ENCODE peak calls at places on chromosomes 16 and 17, in nine cellular contexts. M, H, X, U, G, J, E, Q and D are unnamed samples.

GRCh38 chr17:7418472-7419152 is 1.5 kb upstream of the SPEM1 start:
- DNase-seq in Q (no peak), M (no peak), X (no peak), E (no peak), U (no peak), H (no peak), G (no peak), J (no peak), D (no peak)

GRCh38 chr16:54879681-54880080 is 51.0 kb upstream of the IRX5 start:
- DNase-seq in G (no peak), J (no peak), H (no peak), E (no peak), U (peak), X (no peak), Q (no peak), M (peak), D (no peak)

GRCh38 chr17:2719861-2720260 is 8.3 kb upstream of the CLUH start:
- DNase-seq in J (no peak), X (no peak), H (no peak), G (no peak), U (no peak), E (no peak), M (no peak), Q (no peak), D (no peak)

GRCh38 chr17:64707077-64707591 is 45.0 kb upstream of the SMURF2 start:
- DNase-seq in H (no peak), X (no peak), Q (no peak), M (peak), G (peak), J (no peak), U (peak), E (peak), D (peak)

GRCh38 chr17:6061290-6061689 is 8.9 kb upstream of the WSCD1 start:
- DNase-seq in U (peak), E (peak), X (no peak), H (no peak), Q (no peak), G (no peak), J (no peak), M (peak), D (peak)

GRCh38 chr16:85419503-85420408 is 193.4 kb upstream of the GSE1 start:
- DNase-seq in J (no peak), H (no peak), M (no peak), E (no peak), G (no peak), X (no peak), U (peak), Q (no peak), D (no peak)

GRCh38 chr16:89574681-89575246 is 794 bp upstream of the CPNE7 start:
- DNase-seq in M (peak), E (peak), Q (peak), J (peak), G (no peak), U (peak), X (peak), H (peak), D (peak)

GRCh38 chr16:55443855-55444254 is 35.1 kb upstream of the MMP2 start:
- DNase-seq in J (no peak), Q (no peak), U (no peak), H (no peak), X (no peak), E (no peak), G (no peak), M (no peak), D (no peak)

GRCh38 chr16:56918467-56919012 is 13.4 kb upstream of the HERPUD1 start:
- DNase-seq in J (no peak), U (no peak), M (no peak), Q (no peak), H (no peak), E (no peak), X (no peak), G (no peak), D (no peak)

GRCh38 chr16:53372942-53373871 is 61.1 kb upstream of the RBL2 start:
- DNase-seq in G (no peak), J (peak), E (no peak), U (peak), Q (peak), M (no peak), X (peak), H (peak), D (no peak)

GRCh38 chr16:7185689-7186088 is 147.0 kb upstream of the RBFOX1 start:
- DNase-seq in G (no peak), U (peak), M (peak), X (no peak), E (no peak), J (no peak), H (no peak), Q (no peak), D (peak)

GRCh38 chr17:7307686-7308624 is 527 bp downstream of the EIF5A start:
- DNase-seq in J (peak), G (no peak), H (no peak), E (no peak), M (peak), X (no peak), Q (peak), U (peak), D (peak)

GRCh38 chr16:2147378-2147777 is 1.0 kb upstream of the RAB26 start:
- DNase-seq in H (no peak), U (no peak), E (no peak), G (no peak), J (no peak), Q (no peak), M (no peak), X (no peak), D (no peak)

GRCh38 chr17:310111-311010 is 42.2 kb downstream of the RPH3AL start:
- DNase-seq in Q (no peak), X (no peak), G (no peak), M (no peak), U (no peak), E (no peak), H (no peak), J (no peak), D (no peak)

GRCh38 chr17:72430611-72431432 is 310.0 kb downstream of the SOX9 start:
- DNase-seq in H (no peak), Q (no peak), X (no peak), M (peak), U (no peak), J (no peak), G (no peak), E (no peak), D (no peak)

GRCh38 chr16:53090591-53091507 is 36.1 kb downstream of the CHD9 start:
- DNase-seq in U (peak), H (no peak), Q (no peak), X (peak), E (peak), J (no peak), G (peak), M (peak), D (peak)

GRCh38 chr17:20256144-20256543 is 211.2 kb downstream of the LGALS9B start:
- DNase-seq in U (no peak), X (no peak), H (no peak), Q (no peak), E (no peak), J (no peak), G (no peak), M (no peak), D (no peak)

GRCh38 chr17:11598274-11599221 is at the start of gene DNAH9:
- DNase-seq in M (no peak), E (peak), J (no peak), Q (peak), G (no peak), X (no peak), U (peak), H (peak), D (peak)

GRCh38 chr17:49730078-49730786 is 22.5 kb upstream of the SLC35B1 start:
- DNase-seq in U (peak), X (no peak), J (no peak), M (no peak), E (peak), H (no peak), Q (no peak), G (peak), D (no peak)

GRCh38 chr17:37831492-37831891 is 86.6 kb upstream of the HNF1B start:
- DNase-seq in U (no peak), E (no peak), J (no peak), X (no peak), G (no peak), Q (no peak), H (no peak), M (no peak), D (no peak)

GRCh38 chr16:50298591-50299507 is 32.5 kb downstream of the ADCY7 start:
- DNase-seq in J (no peak), X (no peak), U (no peak), H (no peak), E (no peak), Q (no peak), G (no peak), M (no peak), D (no peak)

GRCh38 chr16:85930321-85930720 is 31.4 kb downstream of the IRF8 start:
- DNase-seq in H (no peak), G (no peak), U (no peak), E (no peak), M (no peak), J (no peak), X (no peak), Q (no peak), D (no peak)

GRCh38 chr17:77247048-77247541 is 106.3 kb downstream of the SEC14L1 start:
- DNase-seq in M (peak), H (peak), G (no peak), E (peak), X (peak), Q (peak), U (peak), J (peak), D (peak)

GRCh38 chr17:44924107-44924544 is 8.8 kb upstream of the GFAP start:
- DNase-seq in M (no peak), Q (no peak), J (no peak), G (no peak), E (no peak), X (no peak), H (no peak), U (no peak), D (no peak)

GRCh38 chr16:10919003-10919351 is 23.3 kb downstream of the DEXI start:
- DNase-seq in G (no peak), M (no peak), J (no peak), E (no peak), H (no peak), X (no peak), Q (no peak), U (no peak), D (no peak)

GRCh38 chr17:6574689-6575595 is 18.6 kb upstream of the PITPNM3 start:
- DNase-seq in G (no peak), J (no peak), Q (no peak), H (peak), M (peak), X (peak), E (no peak), U (peak), D (peak)